ENCODE peak calls at places on chromosome 19, in nine cellular contexts. X is EH; R is stimulated activated CD4-positive, alpha-beta T cell treated with anti-CD3 and anti-CD28 coated beads, TNF-alpha, amount 100 ng/mL, for 24 hours; D is NCI-H1694; I is naive thymus-derived CD8-positive, alpha-beta T cell; T is T-cell; P is nucleus accumbens; Q is lower leg skin; M is WTC11. A is an unnamed sample.

GRCh38 chr19:42409477-42409876 is 17.7 kb downstream of the LIPE start:
- DNase-seq in X (no peak), R (no peak), D (no peak), I (no peak), T (no peak), P (no peak), Q (no peak), M (no peak), A (no peak)

GRCh38 chr19:1839658-1840540 is 8.4 kb downstream of the REXO1 start:
- DNase-seq in X (no peak), R (no peak), D (no peak), I (no peak), T (no peak), P (no peak), Q (no peak), M (no peak), A (no peak)

GRCh38 chr19:3613765-3614661 is 7.3 kb upstream of the TBXA2R start:
- DNase-seq in X (no peak), R (no peak), D (no peak), I (no peak), T (no peak), P (no peak), Q (no peak), M (no peak), A (no peak)

GRCh38 chr19:31264379-31264778 is 84.9 kb downstream of the TSHZ3 start:
- DNase-seq in X (no peak), R (no peak), D (no peak), I (no peak), T (no peak), P (no peak), Q (no peak), M (no peak), A (no peak)

GRCh38 chr19:47615714-47616113 is 6.8 kb downstream of the BICRA start:
- DNase-seq in X (no peak), R (no peak), D (no peak), I (no peak), T (no peak), P (peak; percentile 20), Q (no peak), M (no peak), A (no peak)

GRCh38 chr19:35170359-35171061 is 16.0 kb downstream of the FXYD5 start:
- DNase-seq in X (no peak), R (no peak), D (no peak), I (no peak), T (no peak), P (no peak), Q (no peak), M (no peak), A (no peak)

GRCh38 chr19:485583-486236 is 10.6 kb upstream of the MADCAM1 start:
- DNase-seq in X (peak; percentile 36), R (no peak), D (no peak), I (no peak), T (no peak), P (peak; percentile 83), Q (peak; percentile 66), M (no peak), A (peak; percentile 74)

GRCh38 chr19:19480688-19481087 is 34.7 kb downstream of the TSSK6 start:
- DNase-seq in X (no peak), R (no peak), D (no peak), I (no peak), T (no peak), P (no peak), Q (no peak), M (no peak), A (no peak)

GRCh38 chr19:19426799-19427198 is 21.3 kb downstream of the GATAD2A start:
- DNase-seq in X (no peak), R (no peak), D (no peak), I (no peak), T (no peak), P (no peak), Q (no peak), M (no peak), A (no peak)

GRCh38 chr19:13150187-13150918 is at the start of the genes IER2 and STX10:
- DNase-seq in X (peak; percentile 95), R (peak; percentile 84), D (peak; percentile 79), I (peak; percentile 84), T (peak; percentile 93), P (peak; percentile 94), Q (peak; percentile 96), M (peak; percentile 90), A (peak; percentile 93)

GRCh38 chr19:45249261-45250033 is 1.6 kb upstream of the MARK4 start:
- DNase-seq in X (no peak), R (no peak), D (no peak), I (no peak), T (no peak), P (no peak), Q (no peak), M (no peak), A (no peak)

GRCh38 chr19:38400361-38400760 is 2.5 kb upstream of the FAM98C start:
- DNase-seq in X (peak; percentile 37), R (no peak), D (no peak), I (no peak), T (no peak), P (no peak), Q (no peak), M (no peak), A (no peak)

GRCh38 chr19:57465680-57466381 is 8.9 kb upstream of the VN1R1 start:
- DNase-seq in X (peak; percentile 41), R (no peak), D (no peak), I (no peak), T (no peak), P (no peak), Q (no peak), M (peak; percentile 38), A (peak; percentile 27)

GRCh38 chr19:28596561-28597071 is 616.3 kb downstream of the UQCRFS1 start:
- DNase-seq in X (no peak), R (no peak), D (no peak), I (no peak), T (no peak), P (no peak), Q (no peak), M (no peak), A (no peak)

GRCh38 chr19:18496167-18496979 is 25.5 kb downstream of the ELL start:
- DNase-seq in X (peak; percentile 86), R (no peak), D (no peak), I (no peak), T (peak; percentile 60), P (no peak), Q (no peak), M (no peak), A (no peak)

GRCh38 chr19:44792286-44792685 is 14.6 kb downstream of the CBLC start:
- DNase-seq in X (no peak), R (no peak), D (no peak), I (no peak), T (no peak), P (no peak), Q (no peak), M (no peak), A (no peak)

GRCh38 chr19:4154571-4155312 is 1.3 kb downstream of the CREB3L3 start:
- DNase-seq in X (no peak), R (no peak), D (no peak), I (no peak), T (no peak), P (no peak), Q (no peak), M (no peak), A (no peak)

GRCh38 chr19:47886010-47886559 is at the start of gene SULT2A1:
- DNase-seq in X (no peak), R (no peak), D (no peak), I (no peak), T (no peak), P (no peak), Q (no peak), M (no peak), A (no peak)

GRCh38 chr19:20325151-20325550 is 158.1 kb downstream of the ZNF486 start:
- DNase-seq in X (no peak), R (no peak), D (no peak), I (no peak), T (no peak), P (no peak), Q (no peak), M (no peak), A (no peak)

GRCh38 chr19:1248454-1249297 is at the start of gene MIDN:
- DNase-seq in X (peak; percentile 89), R (peak; percentile 65), D (no peak), I (peak; percentile 91), T (peak; percentile 83), P (peak; percentile 59), Q (peak; percentile 67), M (peak; percentile 88), A (peak; percentile 77)